ENCODE peak calls at places on chromosomes 13 and 19, in seven cellular contexts. C is fibroblast of pulmonary artery, D is memory B cell, P is WTC11, W is AML-193, A is LoVo, X is B cell. S is an unnamed sample.

GRCh38 chr13:43083750-43084149 is 60.4 kb downstream of the DNAJC15 start:
- DNase-seq in C (no peak), D (no peak), P (no peak), W (no peak), A (no peak), X (no peak), S (no peak)

GRCh38 chr13:76885203-76886004 is 801 bp downstream of the KCTD12 start:
- DNase-seq in C (peak; percentile 84), D (peak; percentile 48), P (peak; percentile 57), W (peak; percentile 80), A (peak; percentile 3), X (peak; percentile 71), S (peak; percentile 79)

GRCh38 chr19:2051771-2052704 is 994 bp upstream of the MKNK2 start:
- DNase-seq in C (no peak), D (peak; percentile 79), P (no peak), W (no peak), A (no peak), X (peak; percentile 85), S (no peak)

GRCh38 chr19:10737680-10738079 is 19.8 kb downstream of the DNM2 start:
- DNase-seq in C (no peak), D (peak; percentile 35), P (no peak), W (no peak), A (no peak), X (no peak), S (no peak)

GRCh38 chr13:48908381-48909087 is 67.2 kb upstream of the FNDC3A start:
- DNase-seq in C (peak; percentile 48), D (no peak), P (no peak), W (no peak), A (no peak), X (no peak), S (no peak)

GRCh38 chr19:36577271-36577996 is 4.3 kb upstream of the ZNF529 start:
- DNase-seq in C (no peak), D (no peak), P (no peak), W (no peak), A (no peak), X (no peak), S (no peak)

GRCh38 chr13:33322474-33322827 is 36.9 kb upstream of the STARD13 start:
- DNase-seq in C (peak; percentile 88), D (no peak), P (no peak), W (no peak), A (no peak), X (no peak), S (no peak)

GRCh38 chr19:48991823-48992570 is 1.1 kb downstream of the GYS1 start:
- DNase-seq in C (peak; percentile 82), D (no peak), P (no peak), W (peak; percentile 33), A (peak; percentile 68), X (no peak), S (peak; percentile 69)

GRCh38 chr13:34863360-34864135 is 78.5 kb upstream of the NBEA start:
- DNase-seq in C (peak; percentile 72), D (no peak), P (no peak), W (no peak), A (peak; percentile 35), X (no peak), S (no peak)

GRCh38 chr19:40982594-40983101 is 8.4 kb upstream of the CYP2B6 start:
- DNase-seq in C (peak; percentile 1), D (no peak), P (peak; percentile 43), W (no peak), A (no peak), X (no peak), S (no peak)

GRCh38 chr13:75255653-75256052 is 226.3 kb downstream of the TBC1D4 start:
- DNase-seq in C (no peak), D (no peak), P (no peak), W (no peak), A (no peak), X (no peak), S (no peak)

GRCh38 chr13:25821761-25822160 is 230.1 kb downstream of the SHISA2 start:
- DNase-seq in C (no peak), D (no peak), P (no peak), W (no peak), A (no peak), X (no peak), S (no peak)

GRCh38 chr19:50639121-50640112 is at the start of gene SYT3:
- DNase-seq in C (peak; percentile 53), D (no peak), P (peak; percentile 83), W (no peak), A (no peak), X (peak; percentile 80), S (peak; percentile 87)

GRCh38 chr13:21043898-21044297 is 17.5 kb downstream of the LATS2 start:
- DNase-seq in C (peak; percentile 93), D (no peak), P (no peak), W (no peak), A (no peak), X (no peak), S (no peak)

GRCh38 chr13:110456550-110456949 is 105.0 kb downstream of the RAB20 start:
- DNase-seq in C (no peak), D (no peak), P (no peak), W (no peak), A (no peak), X (no peak), S (no peak)

GRCh38 chr19:42327381-42327780 is 1.9 kb downstream of the MEGF8 start:
- DNase-seq in C (no peak), D (no peak), P (no peak), W (no peak), A (no peak), X (no peak), S (no peak)

GRCh38 chr19:57465680-57466381 is 8.9 kb upstream of the VN1R1 start:
- DNase-seq in C (peak; percentile 53), D (no peak), P (peak; percentile 38), W (peak; percentile 62), A (peak; percentile 8), X (no peak), S (peak; percentile 32)

GRCh38 chr19:15330801-15331418 is 1.4 kb downstream of the BRD4 start:
- DNase-seq in C (peak; percentile 69), D (no peak), P (no peak), W (peak; percentile 16), A (peak; percentile 25), X (no peak), S (peak; percentile 56)

GRCh38 chr13:99040536-99041141 is 62.8 kb upstream of the DOCK9 start:
- DNase-seq in C (no peak), D (no peak), P (no peak), W (no peak), A (no peak), X (no peak), S (no peak)

GRCh38 chr13:43132228-43132627 is 108.8 kb downstream of the DNAJC15 start:
- DNase-seq in C (peak; percentile 50), D (no peak), P (peak; percentile 41), W (no peak), A (peak; percentile 40), X (peak; percentile 21), S (peak; percentile 74)

GRCh38 chr19:46697142-46697960 is 19.6 kb downstream of the PRKD2 start:
- DNase-seq in C (peak; percentile 53), D (no peak), P (peak; percentile 100), W (no peak), A (no peak), X (no peak), S (peak; percentile 97)

GRCh38 chr19:11652056-11652455 is 54.8 kb downstream of the ZNF627 start:
- DNase-seq in C (no peak), D (no peak), P (no peak), W (no peak), A (no peak), X (no peak), S (no peak)

GRCh38 chr19:12872941-12873890 is 8.0 kb downstream of the DNASE2 start:
- DNase-seq in C (peak; percentile 75), D (peak; percentile 50), P (peak; percentile 89), W (no peak), A (no peak), X (peak; percentile 68), S (peak; percentile 21)

GRCh38 chr19:51546650-51547396 is 15.4 kb upstream of the SIGLEC6 start:
- DNase-seq in C (peak; percentile 61), D (no peak), P (no peak), W (peak; percentile 97), A (no peak), X (no peak), S (no peak)

GRCh38 chr13:112702983-112703379 is 13.1 kb downstream of the ATP11A start:
- DNase-seq in C (no peak), D (no peak), P (peak; percentile 9), W (no peak), A (no peak), X (no peak), S (no peak)

GRCh38 chr13:24870380-24870760 is 106.4 kb downstream of the RNF17 start:
- DNase-seq in C (no peak), D (no peak), P (no peak), W (no peak), A (no peak), X (no peak), S (no peak)

GRCh38 chr19:46133101-46133627 is 8.7 kb upstream of the IGFL3 start:
- DNase-seq in C (peak; percentile 98), D (no peak), P (peak; percentile 58), W (no peak), A (peak; percentile 90), X (no peak), S (peak; percentile 83)

GRCh38 chr19:45446295-45446694 is 21.5 kb upstream of the FOSB start:
- DNase-seq in C (peak; percentile 71), D (no peak), P (no peak), W (no peak), A (no peak), X (no peak), S (peak; percentile 49)

GRCh38 chr13:73957889-73958288 is 176.3 kb downstream of the KLF12 start:
- DNase-seq in C (no peak), D (no peak), P (no peak), W (no peak), A (no peak), X (no peak), S (no peak)

GRCh38 chr19:4014541-4015491 is 7.3 kb downstream of the PIAS4 start:
- DNase-seq in C (no peak), D (no peak), P (peak; percentile 77), W (no peak), A (no peak), X (peak; percentile 54), S (peak; percentile 10)

GRCh38 chr19:42253245-42254082 is 1.5 kb downstream of the ERF start:
- DNase-seq in C (peak; percentile 48), D (no peak), P (peak; percentile 77), W (peak; percentile 27), A (peak; percentile 3), X (peak; percentile 89), S (peak; percentile 91)

GRCh38 chr19:36043952-36044351 is 10.1 kb downstream of the THAP8 start:
- DNase-seq in C (no peak), D (no peak), P (no peak), W (no peak), A (no peak), X (no peak), S (no peak)

GRCh38 chr13:24032252-24032651 is 128.3 kb upstream of the SPATA13 start:
- DNase-seq in C (peak; percentile 97), D (no peak), P (no peak), W (no peak), A (no peak), X (no peak), S (no peak)

GRCh38 chr19:17405250-17406038 is at the start of gene BST2:
- DNase-seq in C (peak; percentile 59), D (no peak), P (no peak), W (peak; percentile 94), A (peak; percentile 92), X (peak; percentile 88), S (peak; percentile 53)

GRCh38 chr13:75762066-75762937 is 126.2 kb downstream of the LMO7 start:
- DNase-seq in C (no peak), D (no peak), P (no peak), W (no peak), A (no peak), X (no peak), S (no peak)

GRCh38 chr19:43765109-43765876 is 10.5 kb upstream of the SMG9 start:
- DNase-seq in C (peak; percentile 89), D (peak; percentile 59), P (no peak), W (peak; percentile 21), A (peak; percentile 70), X (peak; percentile 71), S (no peak)

GRCh38 chr19:5107432-5108122 is 138.7 kb downstream of the KDM4B start:
- DNase-seq in C (no peak), D (no peak), P (no peak), W (no peak), A (no peak), X (no peak), S (no peak)